ENCODE peak calls at places on chromosomes 1 and 21, in six cellular contexts. D is esophagus squamous epithelium; B is CD8-positive, alpha-beta T cell; E is tibial artery; G is thoracic aorta; C is mesendoderm. Y is an unnamed sample. For H3K4me1 and H3K27me3, the result is how much of the 10 kb centered on the place peaks cover.

GRCh38 chr1:224435318-224435763 is 744 bp upstream of the WDR26 start:
- DNase-seq in B (no peak), D (no peak), C (peak), G (no peak), E (no peak), Y (peak)

GRCh38 chr1:186738896-186739295 is 58.7 kb upstream of the PTGS2 start:
- DNase-seq in G (no peak), B (no peak), D (no peak), C (no peak), E (no peak), Y (no peak)

GRCh38 chr1:14259191-14259757 is 339.2 kb upstream of the KAZN start:
- DNase-seq in C (no peak), D (peak), E (peak), B (no peak), G (no peak), Y (no peak)

GRCh38 chr1:241411776-241412338 is 54.9 kb upstream of the RGS7 start:
- DNase-seq in B (no peak), D (no peak), E (no peak), C (no peak), G (no peak), Y (no peak)

GRCh38 chr1:29240400-29240837 is 4.1 kb downstream of the PTPRU start:
- DNase-seq in B (no peak), E (no peak), C (peak), G (no peak), D (no peak), Y (no peak)

GRCh38 chr1:248622491-248623106 is 12.3 kb downstream of the OR2T11 start:
- DNase-seq in D (no peak), E (no peak), B (no peak), G (no peak), C (peak), Y (peak)

GRCh38 chr21:42062543-42063022 is 8.5 kb upstream of the UMODL1 start:
- DNase-seq in D (peak), E (peak), C (no peak), G (no peak), B (peak), Y (no peak)

GRCh38 chr1:183227963-183228649 is 42.0 kb downstream of the LAMC2 start:
- DNase-seq in G (no peak), D (no peak), C (peak), E (peak), B (no peak), Y (no peak)

GRCh38 chr1:3590145-3590768 is 21.1 kb downstream of the MEGF6 start:
- DNase-seq in C (no peak), G (no peak), D (no peak), E (no peak), B (no peak), Y (no peak)

GRCh38 chr1:29630756-29631155 is 394.4 kb downstream of the PTPRU start:
- DNase-seq in D (no peak), G (no peak), E (no peak), C (no peak), B (no peak), Y (no peak)

GRCh38 chr21:38806153-38806941 is 618 bp downstream of the ETS2 start:
- DNase-seq in E (no peak), C (no peak), G (no peak), D (no peak), B (peak), Y (no peak)

GRCh38 chr1:221939598-221939997 is 197.7 kb upstream of the DUSP10 start:
- DNase-seq in G (no peak), D (no peak), C (no peak), B (no peak), E (no peak), Y (no peak)

GRCh38 chr1:223707270-223708000 is 4.9 kb upstream of the CAPN2 start:
- DNase-seq in E (peak), G (no peak), B (no peak), C (peak), D (no peak), Y (peak)

GRCh38 chr21:38743772-38744529 is 61.8 kb upstream of the ETS2 start:
- DNase-seq in G (no peak), B (no peak), C (no peak), D (no peak), E (no peak), Y (no peak)

GRCh38 chr1:15952317-15953258 is 23.3 kb downstream of the ZBTB17 start:
- DNase-seq in E (no peak), C (no peak), B (no peak), D (no peak), G (no peak), Y (peak)

GRCh38 chr1:6298940-6299465 is 38.1 kb upstream of the GPR153 start:
- DNase-seq in E (no peak), C (no peak), B (no peak), G (no peak), D (no peak), Y (no peak)

GRCh38 chr1:36350659-36351171 is 27.3 kb upstream of the EVA1B start:
- DNase-seq in D (no peak), C (peak), G (peak), B (peak), E (peak), Y (peak)

GRCh38 chr1:219533280-219533679 is 79.6 kb downstream of the ZC3H11B start:
- DNase-seq in G (no peak), E (peak), B (no peak), D (no peak), C (peak), Y (no peak)

GRCh38 chr1:145871994-145872411 is 13.1 kb upstream of the PIAS3 start:
- DNase-seq in G (no peak), E (no peak), D (no peak), C (peak), B (peak), Y (peak)

DNA sequence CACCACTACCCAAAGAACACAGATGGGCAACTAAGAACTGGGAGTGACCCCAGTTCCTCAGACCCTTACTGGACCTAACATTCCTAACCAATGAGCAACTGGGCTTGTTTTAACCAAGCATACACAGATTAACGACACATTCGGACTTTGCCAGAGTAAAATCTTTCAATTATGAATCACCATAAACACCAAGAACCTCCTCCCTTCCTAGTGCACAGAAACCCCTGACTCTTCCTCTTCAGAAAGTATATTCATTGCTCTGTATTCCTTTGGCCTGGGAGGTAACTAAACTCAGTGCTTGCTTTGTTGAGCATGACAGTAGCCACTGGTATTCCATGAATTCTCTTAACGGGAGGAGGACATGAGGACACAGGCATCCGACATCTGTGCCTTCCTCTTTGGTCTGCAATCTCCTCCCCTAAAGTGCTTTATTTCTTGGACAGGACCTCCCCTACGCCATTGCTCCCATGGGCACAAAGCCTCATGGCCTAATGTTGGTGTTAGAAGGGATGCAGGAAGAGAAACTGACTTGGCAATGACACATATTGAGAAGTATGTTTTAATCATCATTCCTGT is 42.7 kb downstream of the SEC16B start:
- DNase-seq in E (no peak), G (no peak), C (no peak), D (no peak), B (no peak), Y (peak)
- H3K4me1 ChIP-seq in E (under half), G (under half), C (under half), D (under half), B (under half), Y (under half)

GRCh38 chr1:160580208-160580812 is 1.0 kb upstream of the CD84 start:
- DNase-seq in D (no peak), C (no peak), E (no peak), B (no peak), G (no peak), Y (no peak)

GRCh38 chr1:160581970-160582369 is 2.7 kb upstream of the CD84 start:
- DNase-seq in C (no peak), D (no peak), B (no peak), E (no peak), G (no peak), Y (no peak)

GRCh38 chr1:160588468-160588867 is 9.2 kb upstream of the CD84 start:
- DNase-seq in D (no peak), E (no peak), B (no peak), G (no peak), C (no peak), Y (no peak)

GRCh38 chr1:160579216-160579701 is at the start of gene CD84:
- DNase-seq in C (no peak), E (no peak), B (no peak), G (no peak), D (no peak), Y (no peak)

GRCh38 chr1:160584784-160585183 is 5.5 kb upstream of the CD84 start:
- DNase-seq in B (no peak), D (no peak), E (no peak), C (no peak), G (no peak), Y (no peak)
- H3K27me3 ChIP-seq in B (under half), D (under half), E (under half), C (under half), G (under half), Y (under half)

GRCh38 chr1:210254298-210254697 is 21.7 kb downstream of the SERTAD4 start:
- DNase-seq in D (no peak), C (no peak), G (no peak), E (no peak), B (no peak), Y (no peak)

GRCh38 chr1:210251680-210252490 is 19.3 kb downstream of the SERTAD4 start:
- DNase-seq in G (no peak), B (no peak), D (no peak), C (peak), E (no peak), Y (no peak)

GRCh38 chr1:210250665-210250997 is 18.0 kb downstream of the SERTAD4 start:
- DNase-seq in C (peak), E (peak), D (no peak), G (no peak), B (no peak), Y (no peak)

GRCh38 chr1:210250998-210251679 is 18.5 kb downstream of the SERTAD4 start:
- DNase-seq in D (no peak), E (peak), C (peak), B (no peak), G (no peak), Y (peak)

DNA sequence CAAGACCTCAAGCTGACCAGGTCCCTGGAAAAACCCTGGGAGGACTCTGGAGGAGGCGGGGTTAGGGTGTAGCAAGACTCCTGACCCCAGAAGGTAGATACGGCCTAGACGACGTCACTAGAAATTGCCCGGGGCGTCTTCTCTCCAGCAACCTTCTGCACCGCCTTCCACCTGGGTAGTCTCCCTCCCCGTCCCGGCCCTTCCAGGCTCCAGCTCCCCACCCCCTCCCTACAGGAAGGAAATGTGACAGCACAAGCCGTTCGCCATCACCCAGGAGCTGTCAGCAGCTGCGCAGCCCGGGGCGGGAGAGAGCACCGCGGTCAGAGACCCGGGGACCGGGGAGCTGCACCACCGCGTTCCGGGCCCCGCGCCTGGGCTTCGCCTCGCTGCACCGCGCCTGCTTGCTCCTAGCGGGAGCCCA is 20.0 kb downstream of the SERTAD4 start:
- DNase-seq in G (no peak), D (no peak), E (no peak), C (peak), B (no peak), Y (no peak)
- H3K27ac ChIP-seq in G (no peak), D (no peak), E (no peak), C (no peak), B (no peak), Y (no peak)

DNA sequence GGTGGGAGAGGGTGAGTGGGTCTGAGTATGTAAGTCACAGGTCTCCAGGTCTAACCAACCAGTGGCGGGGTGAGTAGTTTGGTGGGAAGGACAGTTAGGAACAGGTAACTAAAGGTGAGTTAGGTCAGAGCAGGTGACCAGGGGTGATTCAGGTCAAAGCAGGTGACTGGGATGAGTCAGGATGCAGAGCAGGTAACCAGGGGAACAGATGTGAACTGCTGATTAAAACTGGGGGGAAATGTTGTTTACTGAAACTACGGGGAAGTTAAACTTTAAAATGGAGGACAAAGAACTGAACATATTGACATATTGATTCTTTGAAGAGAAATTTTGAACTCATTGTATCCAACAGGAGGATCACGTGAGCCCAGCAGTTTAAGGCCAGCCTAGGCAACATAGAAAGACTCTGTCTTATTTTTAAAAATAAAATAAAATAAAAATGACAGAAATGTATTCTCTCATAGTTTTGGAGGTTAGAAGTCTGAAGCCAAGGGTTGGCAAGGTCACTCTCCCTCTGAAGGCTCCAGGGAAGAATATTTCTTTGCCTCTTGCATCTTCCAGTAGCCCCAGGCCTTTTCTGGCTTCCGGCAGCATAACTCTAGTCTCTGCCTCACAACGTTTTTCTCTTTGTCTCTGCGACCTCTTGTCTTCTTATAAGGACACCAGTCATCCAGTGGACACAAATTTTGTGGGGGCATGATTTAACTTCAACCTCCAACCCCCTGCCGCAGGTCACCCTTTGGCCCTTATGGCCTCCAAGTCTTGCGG is 64.3 kb upstream of the TINAGL1 start:
- DNase-seq in E (no peak), C (peak), B (no peak), G (no peak), D (no peak), Y (peak)
- H3K4me1 ChIP-seq in E (under half), C (under half), B (under half), G (under half), D (under half), Y (under half)

DNA sequence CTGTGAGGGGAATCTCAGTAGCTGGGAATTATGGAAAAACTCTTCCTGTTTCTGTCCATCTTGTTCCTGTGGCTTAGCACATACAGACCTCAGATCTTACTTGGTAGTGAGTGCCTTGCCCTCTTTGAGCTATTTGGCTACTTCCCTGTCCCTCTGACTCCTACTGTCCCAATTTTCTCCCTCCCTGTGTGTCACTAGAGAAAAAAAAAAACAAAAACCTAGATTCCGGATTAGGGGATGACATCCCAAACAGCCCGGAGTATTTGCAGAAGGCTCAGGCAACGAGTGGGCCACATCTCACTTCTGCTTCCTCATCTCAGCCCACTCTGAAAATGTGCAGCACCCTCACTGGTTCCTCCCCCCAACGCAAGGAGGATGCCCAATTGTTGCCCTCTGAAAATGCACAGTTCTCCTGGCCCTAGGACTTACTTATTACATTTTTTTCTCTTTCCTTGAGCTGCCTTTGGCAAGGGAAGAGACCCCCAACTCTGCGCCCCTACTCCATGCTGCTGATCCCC is 4.9 kb downstream of the NHLH1 start:
- DNase-seq in C (no peak), B (no peak), D (no peak), G (no peak), E (no peak), Y (no peak)
- H3K27me3 ChIP-seq in C (under half), B (under half), D (under half), G (under half), E (under half), Y (under half)

GRCh38 chr1:85495556-85495955 is 30.6 kb upstream of the DDAH1 start:
- DNase-seq in B (no peak), D (no peak), E (no peak), G (no peak), C (peak), Y (peak)

GRCh38 chr1:85488126-85488525 is 23.2 kb upstream of the DDAH1 start:
- DNase-seq in E (no peak), G (no peak), C (no peak), D (no peak), B (no peak), Y (no peak)

GRCh38 chr1:85494957-85495266 is 30.0 kb upstream of the DDAH1 start:
- DNase-seq in C (peak), B (no peak), E (peak), D (no peak), G (no peak), Y (peak)

GRCh38 chr1:85494074-85494956 is 29.4 kb upstream of the DDAH1 start:
- DNase-seq in D (no peak), C (peak), E (no peak), G (no peak), B (no peak), Y (no peak)

GRCh38 chr1:85490270-85490669 is 25.3 kb upstream of the DDAH1 start:
- DNase-seq in D (no peak), E (no peak), G (no peak), B (no peak), C (no peak), Y (no peak)
- H3K27ac ChIP-seq in D (no peak), E (no peak), G (no peak), B (no peak), C (no peak), Y (no peak)

GRCh38 chr1:156497078-156497742 is 3.4 kb downstream of the MEF2D start:
- DNase-seq in D (no peak), G (no peak), E (no peak), C (no peak), B (no peak), Y (no peak)
- H3K4me1 ChIP-seq in D (half or more), G (half or more), E (half or more), C (under half), B (half or more), Y (under half)